ENCODE peak calls at places on chromosomes 16 and 17, in four cellular contexts. M is left kidney, N is NCI-H345, Y is HuH-7. Z is an unnamed sample.

GRCh38 chr17:38465420-38466345 is 37.4 kb downstream of the ARHGAP23 start:
- DNase-seq in M (no peak), N (no peak), Y (peak; percentile 15), Z (peak; percentile 92)

GRCh38 chr16:4463522-4464163 is 10.8 kb downstream of the NMRAL1 start:
- DNase-seq in M (no peak), N (no peak), Y (no peak), Z (no peak)

GRCh38 chr17:19705201-19705600 is 11.2 kb downstream of the SLC47A2 start:
- DNase-seq in M (no peak), N (no peak), Y (no peak), Z (no peak)

GRCh38 chr16:85137323-85138072 is 25.2 kb upstream of the CIBAR2 start:
- DNase-seq in M (peak; percentile 91), N (no peak), Y (peak; percentile 96), Z (peak; percentile 77)

GRCh38 chr17:50146230-50146926 is 4.1 kb downstream of the PPP1R9B start:
- DNase-seq in M (no peak), N (no peak), Y (no peak), Z (no peak)

GRCh38 chr16:69187891-69188451 is 1.0 kb downstream of the SNTB2 start:
- DNase-seq in M (peak; percentile 76), N (peak; percentile 18), Y (no peak), Z (peak; percentile 43)

GRCh38 chr17:4007346-4008081 is 43.3 kb upstream of the ATP2A3 start:
- DNase-seq in M (no peak), N (no peak), Y (no peak), Z (no peak)

GRCh38 chr16:89589241-89589926 is 13.8 kb downstream of the CPNE7 start:
- DNase-seq in M (no peak), N (no peak), Y (no peak), Z (no peak)

GRCh38 chr17:43367588-43368242 is 31.1 kb upstream of the ARL4D start:
- DNase-seq in M (peak; percentile 90), N (peak; percentile 74), Y (peak; percentile 66), Z (peak; percentile 85)

GRCh38 chr17:61413654-61414133 is 14.1 kb downstream of the TBX2 start:
- DNase-seq in M (no peak), N (no peak), Y (no peak), Z (no peak)

GRCh38 chr17:52079496-52079895 is 79.0 kb downstream of the CA10 start:
- DNase-seq in M (no peak), N (no peak), Y (no peak), Z (no peak)

GRCh38 chr16:69936751-69937211 is 14.4 kb upstream of the CLEC18A start:
- DNase-seq in M (no peak), N (no peak), Y (no peak), Z (no peak)

GRCh38 chr16:83793179-83793578 is 14.6 kb upstream of the HSBP1 start:
- DNase-seq in M (no peak), N (no peak), Y (no peak), Z (no peak)

GRCh38 chr16:11361751-11362742 is 16.8 kb downstream of the RMI2 start:
- DNase-seq in M (peak; percentile 75), N (no peak), Y (no peak), Z (peak; percentile 68)

GRCh38 chr17:38885728-38886642 is 16.1 kb downstream of the LASP1 start:
- DNase-seq in M (peak; percentile 95), N (no peak), Y (no peak), Z (no peak)

GRCh38 chr17:81169870-81170309 is 3.9 kb upstream of the AATK start:
- DNase-seq in M (no peak), N (no peak), Y (no peak), Z (no peak)

GRCh38 chr16:13269905-13270528 is 368.6 kb downstream of the SHISA9 start:
- DNase-seq in M (no peak), N (no peak), Y (peak; percentile 43), Z (no peak)

GRCh38 chr17:80786887-80787286 is 204.8 kb upstream of the CHMP6 start:
- DNase-seq in M (no peak), N (no peak), Y (no peak), Z (no peak)

GRCh38 chr16:17339764-17340541 is 130.8 kb downstream of the XYLT1 start:
- DNase-seq in M (no peak), N (no peak), Y (no peak), Z (no peak)

GRCh38 chr16:65534121-65534528 is 412.3 kb upstream of the CDH11 start:
- DNase-seq in M (no peak), N (no peak), Y (no peak), Z (no peak)

GRCh38 chr17:41615454-41615853 is 2.9 kb upstream of the KRT16 start:
- DNase-seq in M (peak; percentile 61), N (no peak), Y (no peak), Z (peak; percentile 71)

GRCh38 chr17:72273301-72274056 is 152.7 kb downstream of the SOX9 start:
- DNase-seq in M (peak; percentile 54), N (no peak), Y (no peak), Z (no peak)

GRCh38 chr17:29627951-29628350 is 5.2 kb upstream of the CORO6 start:
- DNase-seq in M (no peak), N (no peak), Y (no peak), Z (no peak)

GRCh38 chr17:67492824-67493490 is 115.9 kb downstream of the PITPNC1 start:
- DNase-seq in M (no peak), N (no peak), Y (no peak), Z (no peak)

GRCh38 chr16:17532338-17532995 is 61.7 kb upstream of the XYLT1 start:
- DNase-seq in M (no peak), N (no peak), Y (no peak), Z (no peak)

GRCh38 chr16:30660424-30661251 is 2.4 kb downstream of the FBRS start:
- DNase-seq in M (no peak), N (no peak), Y (no peak), Z (peak; percentile 58)

GRCh38 chr16:79047337-79047736 is 553.2 kb downstream of the MAF start:
- DNase-seq in M (no peak), N (peak; percentile 7), Y (peak; percentile 39), Z (no peak)

GRCh38 chr16:73052441-73053030 is 4.6 kb upstream of the ZFHX3 start:
- DNase-seq in M (peak; percentile 52), N (no peak), Y (no peak), Z (no peak)

GRCh38 chr16:61214780-61215179 is 821.5 kb downstream of the CDH8 start:
- DNase-seq in M (no peak), N (no peak), Y (no peak), Z (no peak)

GRCh38 chr17:69269174-69269998 is 40.8 kb upstream of the ABCA10 start:
- DNase-seq in M (peak; percentile 5), N (no peak), Y (no peak), Z (peak; percentile 4)

Z was measured in A172.